ENCODE peak calls at places on chromosomes 5 and 9, in six cellular contexts. One of them, this sample, is unnamed. For H3K4me1, the result is how much of the 10 kb centered on the place peaks cover.

GRCh38 chr9:75889977-75890540 is 414 bp upstream of the PCSK5 start:
- DNase-seq in esophagus squamous epithelium: no peak
- DNase-seq in breast epithelium: peak
- DNase-seq in upper lobe of left lung: peak
- DNase-seq in tibial nerve: no peak
- DNase-seq in IMR-90: peak
- DNase-seq in this sample: peak

GRCh38 chr9:5886114-5886939 is 4.4 kb upstream of the MLANA start:
- DNase-seq in IMR-90: peak
- DNase-seq in tibial nerve: peak
- DNase-seq in upper lobe of left lung: peak
- DNase-seq in esophagus squamous epithelium: no peak
- DNase-seq in breast epithelium: peak
- DNase-seq in this sample: peak

GRCh38 chr5:37490931-37491330 is 111.8 kb downstream of the WDR70 start:
- DNase-seq in upper lobe of left lung: no peak
- DNase-seq in IMR-90: no peak
- DNase-seq in esophagus squamous epithelium: no peak
- DNase-seq in breast epithelium: no peak
- DNase-seq in tibial nerve: no peak
- DNase-seq in this sample: no peak

GRCh38 chr9:4973902-4974301 is 11.2 kb upstream of the JAK2 start:
- DNase-seq in esophagus squamous epithelium: no peak
- DNase-seq in tibial nerve: no peak
- DNase-seq in IMR-90: no peak
- DNase-seq in breast epithelium: no peak
- DNase-seq in upper lobe of left lung: no peak
- DNase-seq in this sample: no peak

GRCh38 chr9:101029300-101030021 is 934 bp downstream of the PLPPR1 start:
- DNase-seq in breast epithelium: no peak
- DNase-seq in IMR-90: no peak
- DNase-seq in esophagus squamous epithelium: no peak
- DNase-seq in tibial nerve: no peak
- DNase-seq in upper lobe of left lung: no peak
- DNase-seq in this sample: no peak

GRCh38 chr9:122134822-122135528 is 24.6 kb downstream of the NDUFA8 start:
- DNase-seq in IMR-90: peak
- DNase-seq in tibial nerve: no peak
- DNase-seq in upper lobe of left lung: no peak
- DNase-seq in esophagus squamous epithelium: no peak
- DNase-seq in breast epithelium: no peak
- DNase-seq in this sample: no peak

GRCh38 chr5:129053438-129053837 is 41.1 kb upstream of the ISOC1 start:
- DNase-seq in breast epithelium: no peak
- DNase-seq in tibial nerve: no peak
- DNase-seq in esophagus squamous epithelium: no peak
- DNase-seq in upper lobe of left lung: no peak
- DNase-seq in IMR-90: no peak
- DNase-seq in this sample: no peak

GRCh38 chr5:1183424-1184162 is 17.8 kb upstream of the SLC6A19 start:
- DNase-seq in IMR-90: no peak
- DNase-seq in upper lobe of left lung: no peak
- DNase-seq in breast epithelium: no peak
- DNase-seq in tibial nerve: no peak
- DNase-seq in esophagus squamous epithelium: no peak
- DNase-seq in this sample: no peak

GRCh38 chr9:9855503-9856078 is 757.2 kb downstream of the PTPRD start:
- DNase-seq in breast epithelium: no peak
- DNase-seq in upper lobe of left lung: no peak
- DNase-seq in IMR-90: no peak
- DNase-seq in tibial nerve: no peak
- DNase-seq in esophagus squamous epithelium: no peak
- DNase-seq in this sample: no peak

GRCh38 chr5:72474117-72474915 is 32.9 kb downstream of the ZNF366 start:
- DNase-seq in esophagus squamous epithelium: no peak
- DNase-seq in upper lobe of left lung: no peak
- DNase-seq in breast epithelium: no peak
- DNase-seq in tibial nerve: no peak
- DNase-seq in IMR-90: peak
- DNase-seq in this sample: no peak

GRCh38 chr5:143576721-143577484 is 173.4 kb upstream of the NR3C1 start:
- DNase-seq in upper lobe of left lung: peak
- DNase-seq in breast epithelium: no peak
- DNase-seq in esophagus squamous epithelium: no peak
- DNase-seq in IMR-90: peak
- DNase-seq in tibial nerve: no peak
- DNase-seq in this sample: peak

GRCh38 chr5:155049569-155050383 is 36.2 kb downstream of the KIF4B start:
- DNase-seq in upper lobe of left lung: no peak
- DNase-seq in tibial nerve: no peak
- DNase-seq in esophagus squamous epithelium: no peak
- DNase-seq in IMR-90: peak
- DNase-seq in breast epithelium: no peak
- DNase-seq in this sample: no peak

GRCh38 chr9:87569008-87569908 is 71.6 kb downstream of the DAPK1 start:
- DNase-seq in IMR-90: no peak
- DNase-seq in esophagus squamous epithelium: no peak
- DNase-seq in breast epithelium: no peak
- DNase-seq in tibial nerve: no peak
- DNase-seq in upper lobe of left lung: no peak
- DNase-seq in this sample: no peak

GRCh38 chr9:132546148-132547051 is 36.0 kb upstream of the BARHL1 start:
- DNase-seq in breast epithelium: no peak
- DNase-seq in upper lobe of left lung: no peak
- DNase-seq in IMR-90: no peak
- DNase-seq in esophagus squamous epithelium: no peak
- DNase-seq in tibial nerve: no peak
- DNase-seq in this sample: no peak

GRCh38 chr5:69364414-69364813 is 4.9 kb downstream of the AK6 start:
- DNase-seq in tibial nerve: no peak
- DNase-seq in breast epithelium: no peak
- DNase-seq in upper lobe of left lung: no peak
- DNase-seq in esophagus squamous epithelium: no peak
- DNase-seq in IMR-90: peak
- DNase-seq in this sample: no peak

GRCh38 chr5:81398741-81399140 is 4.8 kb upstream of the ACOT12 start:
- DNase-seq in esophagus squamous epithelium: no peak
- DNase-seq in IMR-90: no peak
- DNase-seq in breast epithelium: no peak
- DNase-seq in tibial nerve: no peak
- DNase-seq in upper lobe of left lung: no peak
- DNase-seq in this sample: no peak

GRCh38 chr5:173515526-173515925 is 100.9 kb downstream of the BOD1 start:
- DNase-seq in esophagus squamous epithelium: no peak
- DNase-seq in upper lobe of left lung: no peak
- DNase-seq in tibial nerve: no peak
- DNase-seq in IMR-90: peak
- DNase-seq in breast epithelium: no peak
- DNase-seq in this sample: no peak

GRCh38 chr5:5523066-5523505 is 100.6 kb downstream of the ICE1 start:
- DNase-seq in tibial nerve: no peak
- DNase-seq in breast epithelium: no peak
- DNase-seq in IMR-90: peak
- DNase-seq in upper lobe of left lung: no peak
- DNase-seq in esophagus squamous epithelium: no peak
- DNase-seq in this sample: no peak

GRCh38 chr5:141051526-141051876 is 327 bp downstream of the PCDHB1 start:
- DNase-seq in breast epithelium: no peak
- DNase-seq in esophagus squamous epithelium: no peak
- DNase-seq in upper lobe of left lung: no peak
- DNase-seq in IMR-90: no peak
- DNase-seq in tibial nerve: no peak
- DNase-seq in this sample: peak

GRCh38 chr9:135904121-135904520 is 3.2 kb downstream of the CAMSAP1 start:
- DNase-seq in IMR-90: no peak
- DNase-seq in breast epithelium: no peak
- DNase-seq in esophagus squamous epithelium: no peak
- DNase-seq in upper lobe of left lung: no peak
- DNase-seq in tibial nerve: no peak
- DNase-seq in this sample: no peak

GRCh38 chr9:99044827-99045226 is 60.1 kb upstream of the TGFBR1 start:
- DNase-seq in IMR-90: peak
- DNase-seq in upper lobe of left lung: no peak
- DNase-seq in breast epithelium: no peak
- DNase-seq in tibial nerve: no peak
- DNase-seq in esophagus squamous epithelium: no peak
- DNase-seq in this sample: no peak

GRCh38 chr5:95861858-95862561 is 39.5 kb upstream of the GLRX start:
- DNase-seq in tibial nerve: no peak
- DNase-seq in esophagus squamous epithelium: no peak
- DNase-seq in upper lobe of left lung: no peak
- DNase-seq in IMR-90: peak
- DNase-seq in breast epithelium: no peak
- DNase-seq in this sample: peak

GRCh38 chr9:98860871-98861293 is 53.4 kb downstream of the GALNT12 start:
- DNase-seq in breast epithelium: no peak
- DNase-seq in tibial nerve: peak
- DNase-seq in upper lobe of left lung: no peak
- DNase-seq in esophagus squamous epithelium: no peak
- DNase-seq in IMR-90: peak
- DNase-seq in this sample: peak

GRCh38 chr5:134530375-134531077 is 5.1 kb downstream of the JADE2 start:
- DNase-seq in tibial nerve: no peak
- DNase-seq in esophagus squamous epithelium: no peak
- DNase-seq in IMR-90: peak
- DNase-seq in upper lobe of left lung: no peak
- DNase-seq in breast epithelium: no peak
- DNase-seq in this sample: peak
- H3K4me1 ChIP-seq in tibial nerve: half or more
- H3K4me1 ChIP-seq in esophagus squamous epithelium: half or more
- H3K4me1 ChIP-seq in IMR-90: under half
- H3K4me1 ChIP-seq in upper lobe of left lung: half or more
- H3K4me1 ChIP-seq in breast epithelium: under half
- H3K4me1 ChIP-seq in this sample: half or more

GRCh38 chr9:93231121-93231694 is 47.3 kb downstream of the WNK2 start:
- DNase-seq in tibial nerve: peak
- DNase-seq in upper lobe of left lung: peak
- DNase-seq in esophagus squamous epithelium: no peak
- DNase-seq in breast epithelium: peak
- DNase-seq in IMR-90: no peak
- DNase-seq in this sample: peak
- TF ChIP-seq POLR2A in tibial nerve: no peak
- TF ChIP-seq POLR2A in upper lobe of left lung: no peak
- TF ChIP-seq POLR2A in esophagus squamous epithelium: no peak
- TF ChIP-seq POLR2A in breast epithelium: no peak
- TF ChIP-seq POLR2A in IMR-90: no peak
- TF ChIP-seq POLR2A in this sample: peak

DNA sequence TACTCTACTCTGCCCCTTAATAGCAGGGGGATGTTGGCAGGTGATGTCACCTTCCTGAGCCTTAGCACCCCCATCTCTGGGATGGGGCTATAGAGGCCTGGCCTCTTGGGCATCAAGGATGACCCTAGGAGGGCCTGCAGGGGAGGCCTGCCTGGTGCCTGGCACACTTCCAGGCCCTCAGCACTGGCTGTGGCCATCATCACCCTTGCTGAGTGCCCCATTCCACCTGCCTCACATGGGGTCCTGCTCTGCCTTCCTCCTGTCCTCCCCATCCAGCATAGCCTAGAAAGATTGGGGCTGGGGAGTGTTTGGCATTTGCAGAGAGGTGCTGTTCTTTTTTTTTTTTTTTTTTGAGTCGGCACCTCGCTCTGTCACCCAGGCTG is 17.7 kb upstream of the PHYHD1 start:
- DNase-seq in IMR-90: no peak
- DNase-seq in tibial nerve: no peak
- DNase-seq in breast epithelium: no peak
- DNase-seq in esophagus squamous epithelium: no peak
- DNase-seq in upper lobe of left lung: no peak
- DNase-seq in this sample: no peak
- H3K4me1 ChIP-seq in IMR-90: under half
- H3K4me1 ChIP-seq in tibial nerve: under half
- H3K4me1 ChIP-seq in breast epithelium: under half
- H3K4me1 ChIP-seq in esophagus squamous epithelium: half or more
- H3K4me1 ChIP-seq in upper lobe of left lung: under half
- H3K4me1 ChIP-seq in this sample: under half

DNA sequence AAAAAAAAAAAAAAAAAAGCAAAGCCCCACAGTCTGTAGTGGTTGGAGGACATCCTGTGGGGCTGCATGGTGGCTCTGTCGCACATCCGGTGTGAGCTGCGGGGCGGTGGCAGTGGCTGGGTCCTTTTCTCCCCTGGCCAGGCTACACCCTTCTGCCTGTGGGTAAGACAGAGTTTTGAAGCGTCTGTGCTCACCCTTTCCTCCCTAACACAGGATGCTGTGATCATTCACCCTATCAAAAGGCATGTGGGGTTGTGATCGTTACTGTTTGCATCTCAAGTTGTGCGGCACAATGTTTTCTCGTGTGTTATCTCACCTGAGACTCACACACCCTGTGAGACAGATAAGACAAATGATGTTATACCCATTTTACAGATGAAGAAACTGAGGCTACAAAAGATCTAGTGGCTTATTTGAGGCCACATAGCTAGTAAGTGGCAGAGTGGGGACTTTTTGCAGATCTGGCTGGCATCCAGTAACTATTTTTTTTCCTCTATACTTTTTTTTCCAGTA is 17.5 kb downstream of the IRF1 start:
- DNase-seq in tibial nerve: no peak
- DNase-seq in IMR-90: no peak
- DNase-seq in upper lobe of left lung: peak
- DNase-seq in breast epithelium: no peak
- DNase-seq in esophagus squamous epithelium: no peak
- DNase-seq in this sample: peak
- TF ChIP-seq POLR2A in tibial nerve: no peak
- TF ChIP-seq POLR2A in IMR-90: no peak
- TF ChIP-seq POLR2A in upper lobe of left lung: no peak
- TF ChIP-seq POLR2A in breast epithelium: no peak
- TF ChIP-seq POLR2A in esophagus squamous epithelium: no peak
- TF ChIP-seq POLR2A in this sample: no peak

This sample was measured in body of pancreas.